ENCODE peak calls at places on chromosome 18, in five cellular contexts. S, E, V, F and C are unnamed samples.

GRCh38 chr18:58887613-58887963 is 22.9 kb downstream of the ZNF532 start:
- DNase-seq in S (peak), F (no peak), E (peak), V (no peak), C (no peak)

GRCh38 chr18:43322133-43322532 is 44.8 kb upstream of the SYT4 start:
- DNase-seq in F (no peak), E (no peak), S (no peak), V (no peak), C (no peak)

GRCh38 chr18:23578891-23579653 is 7.2 kb downstream of the NPC1 start:
- DNase-seq in E (peak), V (no peak), F (no peak), S (peak), C (no peak)

GRCh38 chr18:52237551-52237950 is 102.4 kb upstream of the DCC start:
- DNase-seq in S (no peak), F (no peak), V (no peak), E (no peak), C (no peak)

GRCh38 chr18:75163736-75164135 is 45.2 kb downstream of the PTGR3 start:
- DNase-seq in F (no peak), E (no peak), V (no peak), S (no peak), C (no peak)

GRCh38 chr18:36354989-36355388 is 57.5 kb downstream of the FHOD3 start:
- DNase-seq in F (no peak), E (peak), V (no peak), S (peak), C (no peak)

GRCh38 chr18:50429207-50429948 is 54.5 kb downstream of the SKA1 start:
- DNase-seq in V (no peak), S (peak), F (no peak), E (peak), C (no peak)

GRCh38 chr18:49933530-49933929 is 120.2 kb upstream of the ACAA2 start:
- DNase-seq in S (peak), V (no peak), F (no peak), E (peak), C (no peak)

GRCh38 chr18:59779979-59780378 is 82.8 kb upstream of the CCBE1 start:
- DNase-seq in E (peak), F (no peak), S (peak), V (no peak), C (no peak)

GRCh38 chr18:59957957-59958356 is 58.2 kb downstream of the PMAIP1 start:
- DNase-seq in E (peak), S (peak), F (no peak), V (no peak), C (no peak)

GRCh38 chr18:55779461-55779710 is 191.4 kb upstream of the TCF4 start:
- DNase-seq in E (peak), S (no peak), V (no peak), F (no peak), C (no peak)

GRCh38 chr18:71327443-71328120 is 1038.7 kb downstream of the SOCS6 start:
- DNase-seq in F (no peak), E (no peak), V (no peak), S (no peak), C (no peak)

GRCh38 chr18:46672062-46672970 is 15.3 kb upstream of the LOXHD1 start:
- DNase-seq in V (no peak), S (peak), E (no peak), F (no peak), C (no peak)

GRCh38 chr18:35024965-35025364 is 16.2 kb upstream of the MAPRE2 start:
- DNase-seq in V (no peak), E (peak), S (peak), F (no peak), C (no peak)

GRCh38 chr18:8794133-8794986 is 89.0 kb downstream of the MTCL1 start:
- DNase-seq in S (peak), V (no peak), F (no peak), E (peak), C (no peak)